ENCODE peak calls at places on chromosomes 13 and 19, in four cellular contexts. G is gastrocnemius medialis, B is thyroid gland, Z is heart left ventricle. O is an unnamed sample. For H3K4me1, the result is how much of the 10 kb centered on the place peaks cover.

GRCh38 chr19:38919837-38920528 is 8.0 kb upstream of the CCER2 start:
- DNase-seq in B (no peak), Z (peak), G (no peak), O (no peak)

GRCh38 chr13:42129033-42129432 is 80.6 kb downstream of the DGKH start:
- DNase-seq in Z (no peak), B (no peak), G (no peak), O (no peak)

GRCh38 chr19:2191456-2191931 is 27.8 kb downstream of the DOT1L start:
- DNase-seq in G (no peak), B (no peak), Z (no peak), O (no peak)

GRCh38 chr19:39252458-39252857 is 3.8 kb upstream of the IFNL4 start:
- DNase-seq in Z (no peak), B (no peak), G (no peak), O (no peak)

GRCh38 chr13:48962281-48962680 is 13.4 kb upstream of the FNDC3A start:
- DNase-seq in B (peak), Z (no peak), G (no peak), O (no peak)

GRCh38 chr13:41459754-41460111 is 2.4 kb downstream of the RGCC start:
- DNase-seq in B (no peak), G (no peak), Z (no peak), O (no peak)

GRCh38 chr13:70812481-70812880 is 704.2 kb upstream of the KLHL1 start:
- DNase-seq in G (no peak), B (no peak), Z (no peak), O (no peak)

GRCh38 chr19:32708457-32708856 is 11.1 kb upstream of the TDRD12 start:
- DNase-seq in G (no peak), Z (no peak), B (no peak), O (no peak)

GRCh38 chr13:50229935-50230334 is 214.7 kb downstream of the KCNRG start:
- DNase-seq in Z (no peak), G (no peak), B (no peak), O (no peak)

GRCh38 chr13:41854758-41855157 is 106.2 kb downstream of the VWA8 start:
- DNase-seq in Z (no peak), G (no peak), B (no peak), O (no peak)

GRCh38 chr13:74886496-74886895 is 595.5 kb downstream of the TBC1D4 start:
- DNase-seq in Z (no peak), G (no peak), B (no peak), O (no peak)

GRCh38 chr13:89925107-89925506 is 1422.4 kb upstream of the MIR17HG start:
- DNase-seq in Z (no peak), B (no peak), G (no peak), O (no peak)

GRCh38 chr19:37329686-37330085 is 41.2 kb upstream of the ZNF527 start:
- DNase-seq in Z (no peak), B (no peak), G (no peak), O (no peak)

GRCh38 chr19:16036397-16036925 is 39.8 kb upstream of the TPM4 start:
- DNase-seq in Z (no peak), G (no peak), B (no peak), O (no peak)

GRCh38 chr13:111900390-111901180 is 166.4 kb upstream of the SOX1 start:
- DNase-seq in Z (no peak), B (peak), G (no peak), O (no peak)

GRCh38 chr13:30443957-30444404 is 21.7 kb downstream of the UBE2L5 start:
- DNase-seq in B (no peak), Z (no peak), G (no peak), O (no peak)

GRCh38 chr13:26179344-26179743 is 42.8 kb downstream of the RNF6 start:
- DNase-seq in Z (no peak), G (no peak), B (no peak), O (no peak)

GRCh38 chr13:66803759-66804456 is 426.2 kb downstream of the PCDH9 start:
- DNase-seq in B (peak), Z (no peak), G (no peak), O (no peak)

GRCh38 chr19:44548736-44549135 is 19.3 kb upstream of the CEACAM20 start:
- DNase-seq in B (no peak), G (no peak), Z (no peak), O (no peak)

GRCh38 chr13:50116430-50116973 is 101.3 kb downstream of the KCNRG start:
- DNase-seq in Z (no peak), B (no peak), G (no peak), O (no peak)

GRCh38 chr19:16529466-16530144 is 12.6 kb downstream of the CHERP start:
- DNase-seq in B (no peak), Z (no peak), G (no peak), O (no peak)

GRCh38 chr19:5293607-5294089 is 47.0 kb downstream of the PTPRS start:
- DNase-seq in B (peak), Z (no peak), G (no peak), O (peak)
- H3K4me3 ChIP-seq in B (no peak), Z (peak), G (peak), O (peak)

GRCh38 chr19:35316560-35316959 is 12.4 kb upstream of the CD22 start:
- DNase-seq in Z (no peak), G (no peak), B (no peak), O (no peak)
- H3K4me1 ChIP-seq in Z (under half), G (under half), B (half or more), O (under half)

DNA sequence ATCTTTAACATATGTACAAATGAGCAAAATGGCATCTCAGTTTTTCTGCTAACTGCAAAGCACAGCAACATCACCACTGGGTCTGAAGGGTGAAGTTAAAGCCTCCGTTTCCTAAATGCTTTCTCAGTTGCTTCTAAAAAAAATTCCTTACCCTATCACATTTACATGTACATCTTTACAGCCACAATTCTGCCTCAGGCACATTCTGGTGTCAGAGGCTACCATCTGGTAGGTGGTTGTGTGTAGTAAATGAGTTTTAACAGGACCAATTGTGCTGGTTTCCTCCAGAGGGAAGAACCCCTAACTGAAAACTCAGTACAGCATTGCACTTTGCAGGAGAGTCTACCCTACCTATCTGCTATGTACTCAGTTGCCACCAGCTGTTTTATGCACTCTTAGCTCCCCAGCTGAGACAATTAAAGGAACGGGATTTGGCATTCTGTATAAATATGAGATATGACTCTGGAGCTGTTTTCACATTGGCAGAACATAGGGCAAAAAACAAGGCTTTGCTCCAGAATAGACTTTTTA is 1576.5 kb downstream of the PCDH9 start:
- DNase-seq in G (no peak), B (no peak), Z (no peak), O (no peak)
- TF ChIP-seq POLR2A in G (no peak), B (no peak), Z (no peak), O (no peak)

DNA sequence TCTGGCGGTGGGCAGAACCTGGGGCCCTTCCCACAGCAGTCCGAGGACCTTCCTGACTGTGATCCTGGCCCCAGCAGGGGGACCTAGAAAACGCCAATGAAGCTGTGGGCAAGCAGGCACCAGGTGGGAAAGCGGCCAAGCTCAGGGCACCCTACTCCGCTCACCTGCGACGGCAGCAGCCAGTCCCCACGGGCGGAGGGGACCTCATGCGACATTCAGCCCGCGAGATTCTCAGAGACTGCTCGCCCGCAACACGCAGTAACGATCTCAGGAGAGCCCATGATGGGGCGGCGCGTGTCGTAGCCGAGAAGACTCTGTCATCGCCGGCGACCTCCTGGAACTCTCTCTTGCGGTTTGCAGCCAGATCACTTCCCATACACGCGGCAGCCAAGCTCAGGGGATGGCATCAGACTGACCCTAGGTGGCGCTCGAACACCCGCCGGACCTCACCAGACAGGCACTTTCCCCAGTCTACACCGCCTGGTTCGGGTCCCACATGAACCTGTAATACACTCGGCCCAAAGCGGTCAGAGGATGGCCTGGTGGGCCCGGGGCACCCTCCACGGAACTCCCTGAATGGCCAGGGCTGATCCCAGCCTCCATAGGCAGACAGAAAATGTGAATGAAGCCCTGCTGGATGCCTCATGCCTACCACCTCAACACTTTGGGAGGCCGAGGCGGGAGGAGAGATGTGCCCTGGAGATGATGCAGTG is 26.5 kb downstream of the MAN2B1 start:
- DNase-seq in B (peak), Z (peak), G (peak), O (peak)
- H3K4me3 ChIP-seq in B (no peak), Z (no peak), G (peak), O (peak)

GRCh38 chr19:49356382-49356781 is 5.8 kb downstream of the TEAD2 start:
- DNase-seq in Z (no peak), B (no peak), G (no peak), O (no peak)

GRCh38 chr19:49361438-49362047 is 673 bp downstream of the TEAD2 start:
- DNase-seq in Z (peak), B (peak), G (peak), O (peak)

GRCh38 chr19:49357186-49357585 is 5.0 kb downstream of the TEAD2 start:
- DNase-seq in G (no peak), Z (no peak), B (no peak), O (no peak)

GRCh38 chr19:49359851-49360845 is 2.1 kb downstream of the TEAD2 start:
- DNase-seq in Z (no peak), B (no peak), G (no peak), O (no peak)

GRCh38 chr19:49355890-49356289 is 6.3 kb downstream of the TEAD2 start:
- DNase-seq in B (peak), Z (no peak), G (no peak), O (no peak)
- H3K4me1 ChIP-seq in B (under half), Z (under half), G (under half), O (under half)

DNA sequence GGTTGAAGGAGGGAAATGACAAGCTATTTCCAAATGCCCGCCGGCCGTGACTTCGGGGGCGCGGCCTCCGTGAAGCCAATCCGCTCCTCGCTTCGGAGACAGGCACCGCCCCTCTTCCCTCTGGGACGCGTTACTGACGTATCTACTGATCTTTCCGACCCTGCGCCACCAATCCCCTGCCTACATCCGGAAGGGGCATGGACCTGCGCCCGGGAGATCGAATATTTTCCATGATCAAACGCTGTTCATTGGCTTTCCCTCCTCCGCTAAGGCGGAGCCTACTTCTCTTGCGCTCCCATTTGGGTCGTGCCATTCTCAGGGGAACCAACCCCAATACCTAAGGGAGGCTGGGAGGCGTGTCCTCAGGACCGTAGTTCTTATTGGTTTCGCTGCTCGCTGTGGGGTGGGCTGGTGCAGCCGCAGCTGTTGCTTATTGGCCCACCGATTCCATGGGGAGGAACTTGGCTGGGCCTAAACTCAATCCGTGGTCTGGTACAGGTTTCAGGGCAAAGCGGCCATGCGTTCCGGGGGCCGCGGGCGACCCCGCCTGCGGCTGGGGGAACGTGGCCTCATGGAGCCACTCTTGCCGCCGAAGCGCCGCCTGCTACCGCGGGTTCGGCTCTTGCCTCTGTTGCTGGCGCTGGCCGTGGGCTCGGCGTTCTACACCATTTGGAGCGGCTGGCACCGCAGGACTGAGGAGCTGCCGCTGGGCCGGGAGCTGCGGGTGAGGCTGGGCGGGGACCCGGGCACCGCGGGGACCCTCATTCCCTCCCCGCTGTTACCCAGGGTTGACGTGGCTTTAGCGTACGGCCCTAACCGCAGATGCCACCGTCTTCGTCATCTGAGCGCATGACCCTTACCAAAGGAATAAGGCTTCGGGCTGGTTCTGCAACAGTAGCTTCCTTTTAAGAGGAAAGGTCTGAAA is at the start of gene QPCTL:
- DNase-seq in B (peak), G (peak), Z (peak), O (peak)
- TF ChIP-seq POLR2A in B (peak), G (peak), Z (no peak), O (no peak)

GRCh38 chr19:3626473-3627350 is at the start of gene CACTIN:
- DNase-seq in Z (peak), B (peak), G (peak), O (peak)

GRCh38 chr19:3623716-3624115 is 2.9 kb downstream of the CACTIN start:
- DNase-seq in B (no peak), G (no peak), Z (no peak), O (no peak)

GRCh38 chr19:3631053-3631861 is 4.7 kb upstream of the CACTIN start:
- DNase-seq in B (no peak), Z (no peak), G (no peak), O (no peak)

GRCh38 chr19:3625996-3626472 is 556 bp downstream of the CACTIN start:
- DNase-seq in B (no peak), Z (no peak), G (no peak), O (no peak)

GRCh38 chr19:3627351-3627723 is 747 bp upstream of the CACTIN start:
- DNase-seq in B (no peak), Z (no peak), G (no peak), O (no peak)
- H3K4me3 ChIP-seq in B (no peak), Z (no peak), G (peak), O (peak)

DNA sequence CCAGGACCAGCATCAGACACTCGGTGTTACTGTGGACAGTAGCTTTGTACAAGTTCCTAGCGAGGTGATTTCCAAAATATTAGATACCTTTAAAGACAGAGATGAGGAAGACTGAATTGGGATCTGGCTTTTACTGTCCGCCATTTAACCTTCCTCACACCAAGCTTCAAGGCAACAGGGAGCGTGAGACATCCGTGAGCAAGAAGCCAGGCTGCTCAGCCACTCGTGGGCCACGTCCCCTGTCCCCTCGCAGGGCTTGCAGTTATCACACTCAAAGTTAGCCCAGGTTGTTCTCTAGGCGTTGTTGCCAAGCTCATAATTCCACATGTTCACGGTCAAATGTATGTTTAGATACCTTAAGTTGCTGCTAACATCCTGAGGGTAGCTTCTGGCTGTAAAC is 102.9 kb downstream of the COL4A2 start:
- DNase-seq in B (no peak), Z (no peak), G (no peak), O (no peak)
- H3K4me1 ChIP-seq in B (half or more), Z (half or more), G (under half), O (under half)

O was measured in stomach.